ENCODE peak calls at places on chromosome 1, in seven cellular contexts. K, Y, L, D, R, U and J are unnamed samples.
A peak's percentile ranks its signal among the peaks of the same experiment; 100 is the strongest.

GRCh38 chr1:149977345-149977744 is 33.2 kb downstream of the OTUD7B start:
- DNase-seq in K (no peak), Y (no peak), L (no peak), D (no peak), R (no peak), U (no peak), J (no peak)

GRCh38 chr1:185158806-185159205 is 1.8 kb downstream of the SWT1 start:
- DNase-seq in K (no peak), Y (no peak), L (no peak), D (no peak), R (no peak), U (no peak), J (no peak)

GRCh38 chr1:181508486-181509165 is 25.3 kb downstream of the CACNA1E start:
- DNase-seq in K (no peak), Y (no peak), L (no peak), D (no peak), R (no peak), U (no peak), J (no peak)

GRCh38 chr1:206924549-206925115 is 2.9 kb upstream of the FCMR start:
- DNase-seq in K (no peak), Y (no peak), L (no peak), D (no peak), R (no peak), U (no peak), J (no peak)

GRCh38 chr1:215567491-215568286 is 585 bp downstream of the KCTD3 start:
- DNase-seq in K (no peak), Y (peak; percentile 66), L (peak; percentile 45), D (peak; percentile 79), R (peak; percentile 78), U (peak; percentile 62), J (no peak)

GRCh38 chr1:241677171-241677570 is 25.1 kb downstream of the WDR64 start:
- DNase-seq in K (no peak), Y (no peak), L (no peak), D (no peak), R (no peak), U (no peak), J (no peak)

GRCh38 chr1:74733616-74734484 is 898 bp downstream of the TYW3 start:
- DNase-seq in K (no peak), Y (peak; percentile 60), L (no peak), D (no peak), R (no peak), U (no peak), J (no peak)

GRCh38 chr1:33093004-33093403 is 12.1 kb downstream of the AZIN2 start:
- DNase-seq in K (no peak), Y (no peak), L (no peak), D (no peak), R (no peak), U (no peak), J (no peak)

GRCh38 chr1:151693057-151693651 is 23.4 kb downstream of the CELF3 start:
- DNase-seq in K (no peak), Y (peak; percentile 20), L (no peak), D (no peak), R (no peak), U (no peak), J (no peak)
- TF ChIP-seq CTCF in K (peak; percentile 37), Y (peak; percentile 52), L (no peak), D (peak; percentile 38), R (peak; percentile 18), U (no peak), J (no peak)

DNA sequence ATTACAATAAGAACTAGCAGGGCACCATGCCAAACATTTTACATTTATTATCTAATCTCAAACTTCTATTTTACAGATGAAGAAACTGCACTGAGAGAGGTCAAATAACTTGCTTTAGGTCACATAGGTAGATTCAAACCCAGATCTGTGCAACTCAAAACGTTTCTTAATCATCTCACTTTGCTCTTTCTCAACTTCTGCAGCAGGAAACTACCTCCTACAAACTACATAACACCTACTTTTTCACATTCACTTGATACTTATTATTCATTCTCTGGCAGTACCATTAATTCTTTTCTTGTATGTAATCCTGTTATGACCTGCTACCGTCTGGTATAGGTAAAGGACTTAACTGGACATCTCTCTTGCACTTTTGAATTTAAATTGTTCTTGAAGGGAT is 49.9 kb upstream of the BCL10 start:
- DNase-seq in K (no peak), Y (no peak), L (no peak), D (no peak), R (no peak), U (no peak), J (no peak)
- H3K4me1 ChIP-seq in K (peaks cover 25% of the 10 kb centered on the region), Y (no peaks in the 10 kb centered on the region), L (peaks cover 3% of the 10 kb centered on the region), D (peaks cover 32% of the 10 kb centered on the region), R (peaks cover 36% of the 10 kb centered on the region), U (peaks cover 26% of the 10 kb centered on the region), J (peaks cover 16% of the 10 kb centered on the region)

GRCh38 chr1:110872745-110873435 is at the start of gene CD53:
- DNase-seq in K (no peak), Y (peak; percentile 26), L (no peak), D (no peak), R (no peak), U (no peak), J (no peak)
- TF ChIP-seq CTCF in K (no peak), Y (no peak), L (no peak), D (no peak), R (no peak), U (no peak), J (no peak)

DNA sequence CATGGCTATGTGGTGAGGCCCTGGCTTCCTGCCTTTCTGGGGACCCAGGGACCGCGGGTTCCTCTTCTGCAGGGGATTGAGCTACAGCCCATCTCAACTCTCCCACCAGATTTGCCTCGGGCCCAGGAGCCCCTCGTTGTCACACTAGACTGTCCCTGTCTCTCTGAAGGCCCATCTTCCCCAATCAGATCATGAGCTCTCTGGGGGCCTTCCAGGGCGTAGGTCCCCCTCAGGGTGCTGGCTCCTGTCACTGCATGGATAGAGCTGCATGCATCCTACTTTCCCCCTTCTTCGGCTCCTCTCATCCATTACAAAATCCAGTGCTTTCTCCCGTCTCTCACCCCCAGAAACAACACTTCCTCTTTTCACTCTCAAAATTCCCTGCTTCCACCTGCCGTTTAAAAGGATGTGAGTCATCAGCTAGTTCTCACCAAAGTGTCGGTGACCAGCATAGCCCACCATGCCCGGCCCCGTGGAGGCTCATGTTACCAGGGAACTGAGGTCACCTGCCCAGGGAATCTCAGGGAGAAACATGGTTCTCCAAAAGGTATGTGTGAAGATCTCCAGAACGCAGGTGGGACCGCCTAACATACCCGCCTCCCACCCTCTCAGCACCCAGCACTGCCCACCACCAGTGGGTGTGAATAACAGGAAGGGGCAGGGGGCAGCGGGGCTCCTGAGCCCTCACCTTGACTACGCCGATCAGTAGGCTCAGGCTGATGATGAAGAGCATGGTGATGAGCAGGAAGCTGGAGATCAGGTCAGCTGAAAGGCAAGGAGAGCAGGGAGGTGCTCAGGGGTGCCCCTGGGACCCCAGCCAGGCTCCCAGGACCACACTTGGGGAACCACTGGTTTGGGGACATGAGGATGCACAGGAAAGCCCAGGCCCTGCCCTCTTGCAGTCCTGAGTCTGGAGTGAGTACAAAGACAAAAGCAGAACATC is 16.4 kb downstream of the LAPTM5 start:
- DNase-seq in K (no peak), Y (no peak), L (no peak), D (no peak), R (no peak), U (peak; percentile 34), J (no peak)
- H3K4me1 ChIP-seq in K (peaks cover 50% of the 10 kb centered on the region), Y (peaks cover 5% of the 10 kb centered on the region), L (no peaks in the 10 kb centered on the region), D (peaks cover 24% of the 10 kb centered on the region), R (no peaks in the 10 kb centered on the region), U (peaks cover 43% of the 10 kb centered on the region), J (peaks cover 5% of the 10 kb centered on the region)

GRCh38 chr1:12143631-12144155 is 23.1 kb upstream of the TNFRSF1B start:
- DNase-seq in K (no peak), Y (peak; percentile 82), L (peak; percentile 72), D (peak; percentile 89), R (peak; percentile 88), U (peak; percentile 87), J (no peak)
- TF ChIP-seq CTCF in K (no peak), Y (no peak), L (no peak), D (peak; percentile 5), R (no peak), U (peak; percentile 12), J (no peak)

GRCh38 chr1:230121950-230122349 is 54.9 kb downstream of the GALNT2 start:
- DNase-seq in K (no peak), Y (peak; percentile 70), L (no peak), D (no peak), R (no peak), U (no peak), J (no peak)
- H3K4me1 ChIP-seq in K (peaks cover 68% of the 10 kb centered on the region), Y (peaks cover 9% of the 10 kb centered on the region), L (no peaks in the 10 kb centered on the region), D (peaks cover 7% of the 10 kb centered on the region), R (peaks cover 33% of the 10 kb centered on the region), U (peaks cover 21% of the 10 kb centered on the region), J (peaks cover 32% of the 10 kb centered on the region)